ENCODE peak calls at places on chromosomes 13 and 19, in seven cellular contexts. W is stimulated activated effector memory CD8-positive, alpha-beta T cell treated with anti-CD3 and anti-CD28 coated beads, Interleukin-12 subunit alpha, Interleukin-12 subunit beta, amount 100 ng/mL, for 72 hours; M is NCI-H1092; N is AG04450; Z is stimulated activated CD8-positive, alpha-beta memory T cell treated with anti-CD3 and anti-CD28 coated beads, Interleukin-12 subunit alpha, Interleukin-12 subunit beta, amount 100 ng/mL, for 4 hours; Q is psoas muscle; R is cardiac muscle cell. T is an unnamed sample.

GRCh38 chr13:48908381-48909087 is 67.2 kb upstream of the FNDC3A start:
- DNase-seq in M (no peak), W (no peak), R (peak; percentile 26), N (no peak), Z (no peak), Q (no peak), T (no peak)

GRCh38 chr19:13795595-13796300 is 505 bp downstream of the ZSWIM4 start:
- DNase-seq in N (no peak), W (no peak), R (peak; percentile 25), M (no peak), Z (no peak), Q (no peak), T (no peak)

GRCh38 chr13:113632706-113633484 is 25.1 kb downstream of the ATP4B start:
- DNase-seq in R (no peak), N (no peak), Z (no peak), M (no peak), Q (no peak), W (no peak), T (no peak)

GRCh38 chr13:51125495-51126226 is 14.6 kb upstream of the C13orf42 start:
- DNase-seq in M (peak; percentile 51), N (peak; percentile 26), R (peak; percentile 75), W (peak; percentile 23), Z (no peak), Q (peak; percentile 29), T (peak; percentile 68)

GRCh38 chr13:19810996-19811881 is 28.5 kb upstream of the PSPC1 start:
- DNase-seq in R (peak; percentile 12), Q (no peak), N (no peak), M (no peak), Z (no peak), W (no peak), T (no peak)

GRCh38 chr19:15869109-15869555 is 28.7 kb downstream of the CYP4F2 start:
- DNase-seq in W (no peak), R (peak; percentile 48), Q (no peak), M (no peak), Z (no peak), N (no peak), T (peak; percentile 86)

GRCh38 chr19:45998834-45999233 is 3.6 kb downstream of the CCDC61 start:
- DNase-seq in R (no peak), Q (no peak), M (no peak), W (no peak), Z (no peak), N (no peak), T (no peak)

GRCh38 chr13:101341464-101341863 is 74.8 kb downstream of the NALCN start:
- DNase-seq in W (no peak), Q (no peak), Z (no peak), R (no peak), M (no peak), N (no peak), T (no peak)

GRCh38 chr19:39927524-39928356 is 6.7 kb downstream of the FCGBP start:
- DNase-seq in Z (no peak), N (no peak), M (no peak), W (no peak), Q (no peak), R (no peak), T (no peak)

GRCh38 chr19:40403262-40403984 is 9.8 kb downstream of the PRX start:
- DNase-seq in W (peak; percentile 76), Z (peak; percentile 64), Q (peak; percentile 92), M (peak; percentile 10), N (peak; percentile 82), R (peak; percentile 96), T (peak; percentile 53)

GRCh38 chr19:15101479-15102082 is 5.6 kb upstream of the SYDE1 start:
- DNase-seq in Q (no peak), R (peak; percentile 65), N (no peak), W (peak; percentile 54), Z (no peak), M (no peak), T (peak; percentile 62)

GRCh38 chr19:35718345-35719041 is 690 bp downstream of the KMT2B start:
- DNase-seq in N (no peak), Z (peak; percentile 52), M (no peak), W (peak; percentile 56), Q (peak; percentile 40), R (peak; percentile 24), T (no peak)

GRCh38 chr13:51331354-51331861 is 8.1 kb upstream of the SERPINE3 start:
- DNase-seq in N (no peak), Q (no peak), W (no peak), R (peak; percentile 27), Z (no peak), M (no peak), T (no peak)

GRCh38 chr13:19794552-19795143 is 11.9 kb upstream of the PSPC1 start:
- DNase-seq in M (no peak), Z (no peak), Q (no peak), R (no peak), N (no peak), W (no peak), T (no peak)

GRCh38 chr13:47794963-47795362 is 206.1 kb downstream of the SUCLA2 start:
- DNase-seq in M (no peak), N (no peak), Q (no peak), Z (no peak), W (no peak), R (peak; percentile 41), T (peak; percentile 20)

GRCh38 chr19:28908941-28909340 is 304.0 kb downstream of the UQCRFS1 start:
- DNase-seq in Q (no peak), Z (no peak), W (no peak), M (no peak), R (no peak), N (no peak), T (no peak)